ENCODE peak calls at places on chromosomes 2 and 18, in four cellular contexts. One of them, this sample, is unnamed.

GRCh38 chr2:36706021-36706328 is 9.5 kb downstream of the VIT start:
- DNase-seq in stimulated activated CD8-positive, alpha-beta memory T cell treated with anti-CD3 and anti-CD28 coated beads, Interleukin-4, amount 100 ng/mL, for 24 hours: no peak
- DNase-seq in NCI-H774: no peak
- DNase-seq in EL: no peak
- DNase-seq in this sample: no peak

GRCh38 chr2:6877402-6878305 is at the start of gene RSAD2:
- DNase-seq in EL: peak; percentile 76
- DNase-seq in stimulated activated CD8-positive, alpha-beta memory T cell treated with anti-CD3 and anti-CD28 coated beads, Interleukin-4, amount 100 ng/mL, for 24 hours: no peak
- DNase-seq in NCI-H774: peak; percentile 57
- DNase-seq in this sample: peak; percentile 38

GRCh38 chr2:33219850-33220275 is 256.6 kb upstream of the RASGRP3 start:
- DNase-seq in NCI-H774: no peak
- DNase-seq in stimulated activated CD8-positive, alpha-beta memory T cell treated with anti-CD3 and anti-CD28 coated beads, Interleukin-4, amount 100 ng/mL, for 24 hours: no peak
- DNase-seq in EL: peak; percentile 50
- DNase-seq in this sample: no peak

GRCh38 chr2:182542501-182543258 is 115.8 kb upstream of the PDE1A start:
- DNase-seq in NCI-H774: no peak
- DNase-seq in EL: peak; percentile 15
- DNase-seq in stimulated activated CD8-positive, alpha-beta memory T cell treated with anti-CD3 and anti-CD28 coated beads, Interleukin-4, amount 100 ng/mL, for 24 hours: no peak
- DNase-seq in this sample: no peak

GRCh38 chr2:109448946-109449788 is 164.6 kb downstream of the SEPTIN10 start:
- DNase-seq in stimulated activated CD8-positive, alpha-beta memory T cell treated with anti-CD3 and anti-CD28 coated beads, Interleukin-4, amount 100 ng/mL, for 24 hours: no peak
- DNase-seq in EL: peak; percentile 21
- DNase-seq in NCI-H774: no peak
- DNase-seq in this sample: no peak

GRCh38 chr2:144323946-144324345 is 196.0 kb downstream of the ZEB2 start:
- DNase-seq in EL: no peak
- DNase-seq in NCI-H774: no peak
- DNase-seq in stimulated activated CD8-positive, alpha-beta memory T cell treated with anti-CD3 and anti-CD28 coated beads, Interleukin-4, amount 100 ng/mL, for 24 hours: no peak
- DNase-seq in this sample: no peak

GRCh38 chr2:219099319-219099718 is 38.6 kb upstream of the IHH start:
- DNase-seq in NCI-H774: no peak
- DNase-seq in stimulated activated CD8-positive, alpha-beta memory T cell treated with anti-CD3 and anti-CD28 coated beads, Interleukin-4, amount 100 ng/mL, for 24 hours: no peak
- DNase-seq in EL: peak; percentile 53
- DNase-seq in this sample: no peak

GRCh38 chr2:102391530-102391929 is 31.4 kb upstream of the IL18RAP start:
- DNase-seq in stimulated activated CD8-positive, alpha-beta memory T cell treated with anti-CD3 and anti-CD28 coated beads, Interleukin-4, amount 100 ng/mL, for 24 hours: no peak
- DNase-seq in EL: no peak
- DNase-seq in NCI-H774: no peak
- DNase-seq in this sample: no peak

GRCh38 chr2:214203744-214204289 is 207.0 kb upstream of the VWC2L start:
- DNase-seq in NCI-H774: no peak
- DNase-seq in stimulated activated CD8-positive, alpha-beta memory T cell treated with anti-CD3 and anti-CD28 coated beads, Interleukin-4, amount 100 ng/mL, for 24 hours: no peak
- DNase-seq in EL: peak; percentile 27
- DNase-seq in this sample: no peak

GRCh38 chr18:34055227-34055626 is 169.5 kb downstream of the NOL4 start:
- DNase-seq in EL: no peak
- DNase-seq in NCI-H774: no peak
- DNase-seq in stimulated activated CD8-positive, alpha-beta memory T cell treated with anti-CD3 and anti-CD28 coated beads, Interleukin-4, amount 100 ng/mL, for 24 hours: no peak
- DNase-seq in this sample: no peak

GRCh38 chr2:200810252-200810650 is 1.5 kb upstream of the BZW1 start:
- DNase-seq in NCI-H774: no peak
- DNase-seq in EL: peak; percentile 74
- DNase-seq in stimulated activated CD8-positive, alpha-beta memory T cell treated with anti-CD3 and anti-CD28 coated beads, Interleukin-4, amount 100 ng/mL, for 24 hours: no peak
- DNase-seq in this sample: no peak

GRCh38 chr2:149611100-149611820 is 23.7 kb upstream of the MMADHC start:
- DNase-seq in stimulated activated CD8-positive, alpha-beta memory T cell treated with anti-CD3 and anti-CD28 coated beads, Interleukin-4, amount 100 ng/mL, for 24 hours: no peak
- DNase-seq in EL: no peak
- DNase-seq in NCI-H774: no peak
- DNase-seq in this sample: no peak

GRCh38 chr2:71608034-71608433 is 154.7 kb downstream of the DYSF start:
- DNase-seq in EL: no peak
- DNase-seq in stimulated activated CD8-positive, alpha-beta memory T cell treated with anti-CD3 and anti-CD28 coated beads, Interleukin-4, amount 100 ng/mL, for 24 hours: no peak
- DNase-seq in NCI-H774: no peak
- DNase-seq in this sample: no peak

GRCh38 chr2:112483047-112483473 is 1.1 kb downstream of the TTL start:
- DNase-seq in NCI-H774: peak; percentile 16
- DNase-seq in stimulated activated CD8-positive, alpha-beta memory T cell treated with anti-CD3 and anti-CD28 coated beads, Interleukin-4, amount 100 ng/mL, for 24 hours: no peak
- DNase-seq in EL: peak; percentile 81
- DNase-seq in this sample: no peak

GRCh38 chr2:208103616-208104015 is 20.7 kb downstream of the CRYGD start:
- DNase-seq in EL: no peak
- DNase-seq in stimulated activated CD8-positive, alpha-beta memory T cell treated with anti-CD3 and anti-CD28 coated beads, Interleukin-4, amount 100 ng/mL, for 24 hours: no peak
- DNase-seq in NCI-H774: no peak
- DNase-seq in this sample: no peak

GRCh38 chr2:62733546-62733945 is 28.0 kb downstream of the EHBP1 start:
- DNase-seq in EL: no peak
- DNase-seq in stimulated activated CD8-positive, alpha-beta memory T cell treated with anti-CD3 and anti-CD28 coated beads, Interleukin-4, amount 100 ng/mL, for 24 hours: no peak
- DNase-seq in NCI-H774: no peak
- DNase-seq in this sample: no peak

GRCh38 chr2:120761164-120761861 is 25.6 kb downstream of the GLI2 start:
- DNase-seq in EL: no peak
- DNase-seq in stimulated activated CD8-positive, alpha-beta memory T cell treated with anti-CD3 and anti-CD28 coated beads, Interleukin-4, amount 100 ng/mL, for 24 hours: no peak
- DNase-seq in NCI-H774: no peak
- DNase-seq in this sample: no peak

GRCh38 chr2:84902526-84902925 is 2.9 kb upstream of the TMSB10 start:
- DNase-seq in stimulated activated CD8-positive, alpha-beta memory T cell treated with anti-CD3 and anti-CD28 coated beads, Interleukin-4, amount 100 ng/mL, for 24 hours: no peak
- DNase-seq in EL: no peak
- DNase-seq in NCI-H774: no peak
- DNase-seq in this sample: no peak

GRCh38 chr2:157900203-157900602 is 24.1 kb upstream of the ACVR1 start:
- DNase-seq in stimulated activated CD8-positive, alpha-beta memory T cell treated with anti-CD3 and anti-CD28 coated beads, Interleukin-4, amount 100 ng/mL, for 24 hours: no peak
- DNase-seq in EL: no peak
- DNase-seq in NCI-H774: no peak
- DNase-seq in this sample: no peak

GRCh38 chr2:10777111-10777841 is 35.3 kb downstream of the PDIA6 start:
- DNase-seq in stimulated activated CD8-positive, alpha-beta memory T cell treated with anti-CD3 and anti-CD28 coated beads, Interleukin-4, amount 100 ng/mL, for 24 hours: no peak
- DNase-seq in NCI-H774: no peak
- DNase-seq in EL: no peak
- DNase-seq in this sample: no peak

GRCh38 chr2:15894459-15895144 is 45.7 kb upstream of the MYCN start:
- DNase-seq in stimulated activated CD8-positive, alpha-beta memory T cell treated with anti-CD3 and anti-CD28 coated beads, Interleukin-4, amount 100 ng/mL, for 24 hours: no peak
- DNase-seq in NCI-H774: no peak
- DNase-seq in EL: no peak
- DNase-seq in this sample: no peak

GRCh38 chr2:224968051-224968450 is 74.2 kb downstream of the DOCK10 start:
- DNase-seq in NCI-H774: no peak
- DNase-seq in EL: peak; percentile 35
- DNase-seq in stimulated activated CD8-positive, alpha-beta memory T cell treated with anti-CD3 and anti-CD28 coated beads, Interleukin-4, amount 100 ng/mL, for 24 hours: no peak
- DNase-seq in this sample: no peak

GRCh38 chr2:290090-290722 is 2.3 kb upstream of the ALKAL2 start:
- DNase-seq in stimulated activated CD8-positive, alpha-beta memory T cell treated with anti-CD3 and anti-CD28 coated beads, Interleukin-4, amount 100 ng/mL, for 24 hours: no peak
- DNase-seq in EL: peak; percentile 68
- DNase-seq in NCI-H774: peak; percentile 55
- DNase-seq in this sample: peak; percentile 47

GRCh38 chr18:74476154-74476553 is 19.0 kb upstream of the DIPK1C start:
- DNase-seq in NCI-H774: no peak
- DNase-seq in stimulated activated CD8-positive, alpha-beta memory T cell treated with anti-CD3 and anti-CD28 coated beads, Interleukin-4, amount 100 ng/mL, for 24 hours: no peak
- DNase-seq in EL: no peak
- DNase-seq in this sample: no peak

GRCh38 chr2:13822365-13822764 is 810.2 kb upstream of the LRATD1 start:
- DNase-seq in NCI-H774: no peak
- DNase-seq in stimulated activated CD8-positive, alpha-beta memory T cell treated with anti-CD3 and anti-CD28 coated beads, Interleukin-4, amount 100 ng/mL, for 24 hours: no peak
- DNase-seq in EL: no peak
- DNase-seq in this sample: no peak

GRCh38 chr2:12587729-12588522 is 128.8 kb upstream of the TRIB2 start:
- DNase-seq in EL: peak; percentile 89
- DNase-seq in NCI-H774: no peak
- DNase-seq in stimulated activated CD8-positive, alpha-beta memory T cell treated with anti-CD3 and anti-CD28 coated beads, Interleukin-4, amount 100 ng/mL, for 24 hours: no peak
- DNase-seq in this sample: peak; percentile 78